ENCODE peak calls at places on chromosomes 11 and 22, in eight cellular contexts. Q is AG08395; H is choroid plexus epithelial cell; V is Karpas-422; B is effector memory CD8-positive, alpha-beta T cell; O is ELF-1; R is LHCN-M2; D is type B pancreatic cell. P is an unnamed sample.

GRCh38 chr11:57426754-57427691 is at the start of gene SLC43A3:
- DNase-seq in B (peak; percentile 41), V (peak; percentile 94), H (peak; percentile 66), R (peak; percentile 97), O (peak; percentile 40), D (no peak), Q (peak; percentile 85), P (peak; percentile 80)

GRCh38 chr11:72589802-72590761 is 84.1 kb downstream of the PDE2A start:
- DNase-seq in O (peak; percentile 83), D (no peak), B (peak; percentile 29), V (peak; percentile 79), Q (no peak), H (peak; percentile 47), R (peak; percentile 12), P (peak; percentile 31)

GRCh38 chr11:86917577-86917976 is 37.6 kb downstream of the FZD4 start:
- DNase-seq in D (no peak), O (no peak), Q (no peak), R (no peak), H (no peak), V (no peak), B (no peak), P (no peak)

GRCh38 chr11:9703280-9703679 is 39.4 kb downstream of the SWAP70 start:
- DNase-seq in Q (no peak), H (no peak), D (no peak), R (no peak), B (no peak), O (no peak), V (no peak), P (no peak)

GRCh38 chr11:85759915-85760314 is 51.0 kb downstream of the SYTL2 start:
- DNase-seq in O (peak; percentile 5), V (no peak), H (peak; percentile 86), Q (peak; percentile 82), D (no peak), B (no peak), R (peak; percentile 88), P (no peak)

GRCh38 chr11:125401746-125402145 is 94.3 kb downstream of the FEZ1 start:
- DNase-seq in V (no peak), R (peak; percentile 37), D (no peak), H (peak; percentile 44), B (no peak), Q (no peak), O (peak; percentile 81), P (peak; percentile 95)

GRCh38 chr11:12195773-12196172 is 85.4 kb downstream of the MICAL2 start:
- DNase-seq in V (no peak), D (no peak), Q (no peak), H (no peak), B (peak; percentile 36), R (no peak), O (no peak), P (no peak)

GRCh38 chr22:42841444-42841843 is 15.6 kb downstream of the ARFGAP3 start:
- DNase-seq in B (no peak), Q (peak; percentile 70), H (peak; percentile 62), D (no peak), V (no peak), R (no peak), O (no peak), P (no peak)

GRCh38 chr22:23069502-23070357 is 589 bp upstream of the GNAZ start:
- DNase-seq in O (peak; percentile 83), H (peak; percentile 89), R (peak; percentile 76), B (peak; percentile 89), D (peak; percentile 95), Q (peak; percentile 98), V (peak; percentile 97), P (peak; percentile 89)

GRCh38 chr11:33534575-33534974 is 166.1 kb downstream of the C11orf91 start:
- DNase-seq in B (no peak), R (peak; percentile 51), V (no peak), O (no peak), D (no peak), H (peak; percentile 71), Q (no peak), P (no peak)

GRCh38 chr11:63999349-64000025 is 13.2 kb downstream of the OTUB1 start:
- DNase-seq in O (peak; percentile 86), H (peak; percentile 61), Q (peak; percentile 46), V (no peak), B (peak; percentile 44), D (peak; percentile 89), R (no peak), P (peak; percentile 61)

GRCh38 chr11:131694526-131695424 is 324.4 kb downstream of the NTM start:
- DNase-seq in V (peak; percentile 78), Q (peak; percentile 90), H (peak; percentile 86), B (peak; percentile 5), R (peak; percentile 61), O (peak; percentile 96), D (peak; percentile 91), P (peak; percentile 76)

GRCh38 chr22:46881373-46882118 is 119.1 kb downstream of the TBC1D22A start:
- DNase-seq in O (no peak), Q (peak; percentile 52), B (no peak), H (no peak), D (no peak), R (peak; percentile 55), V (no peak), P (no peak)

GRCh38 chr11:11975201-11976092 is 33.0 kb downstream of the DKK3 start:
- DNase-seq in O (no peak), D (peak; percentile 49), H (no peak), R (peak; percentile 70), B (no peak), V (no peak), Q (no peak), P (peak; percentile 47)

GRCh38 chr11:76770642-76771445 is 12.3 kb upstream of the TSKU start:
- DNase-seq in R (peak; percentile 75), O (peak; percentile 73), B (no peak), H (peak; percentile 96), V (no peak), Q (peak; percentile 78), D (no peak), P (peak; percentile 10)

GRCh38 chr22:39622881-39623367 is 52.4 kb downstream of the CACNA1I start:
- DNase-seq in R (no peak), H (peak; percentile 45), O (peak; percentile 70), V (peak; percentile 86), Q (peak; percentile 13), D (peak; percentile 83), B (peak; percentile 70), P (peak; percentile 61)

GRCh38 chr11:11279956-11280689 is 72.9 kb downstream of the CSNK2A3 start:
- DNase-seq in R (peak; percentile 90), D (peak; percentile 42), H (peak; percentile 65), V (no peak), Q (no peak), B (no peak), O (peak; percentile 23), P (no peak)

GRCh38 chr11:12829131-12829530 is 154.9 kb downstream of the TEAD1 start:
- DNase-seq in V (no peak), H (no peak), R (no peak), B (no peak), D (no peak), Q (no peak), O (no peak), P (no peak)

GRCh38 chr11:124301482-124301881 is 12.3 kb downstream of the OR8D1 start:
- DNase-seq in V (no peak), D (no peak), R (peak; percentile 56), O (no peak), B (no peak), Q (no peak), H (peak; percentile 81), P (no peak)

GRCh38 chr11:15107730-15108515 is 6.8 kb upstream of the INSC start:
- DNase-seq in Q (peak; percentile 50), H (no peak), R (no peak), O (no peak), B (no peak), V (no peak), D (no peak), P (no peak)

GRCh38 chr11:123451183-123451907 is 21.3 kb downstream of the GRAMD1B start:
- DNase-seq in R (no peak), V (no peak), D (no peak), B (no peak), O (no peak), Q (no peak), H (no peak), P (no peak)

GRCh38 chr11:74822187-74822586 is 73.5 kb downstream of the RNF169 start:
- DNase-seq in Q (peak; percentile 40), H (peak; percentile 91), V (no peak), B (no peak), R (peak; percentile 36), O (no peak), D (no peak), P (no peak)

GRCh38 chr11:96338910-96339703 is 3.9 kb downstream of the MAML2 start:
- DNase-seq in R (peak; percentile 58), Q (no peak), V (peak; percentile 77), O (no peak), H (peak; percentile 73), D (no peak), B (peak; percentile 25), P (peak; percentile 5)

GRCh38 chr11:1138053-1138452 is 19.7 kb upstream of the MUC5AC start:
- DNase-seq in Q (peak; percentile 24), D (no peak), V (no peak), B (no peak), R (peak; percentile 74), O (no peak), H (peak; percentile 18), P (no peak)

GRCh38 chr22:37933711-37934376 is 19.6 kb downstream of the C22orf23 start:
- DNase-seq in R (peak; percentile 95), H (peak; percentile 93), O (peak; percentile 98), Q (peak; percentile 98), V (peak; percentile 93), D (peak; percentile 87), B (peak; percentile 68), P (peak; percentile 86)